ENCODE peak calls at places on chromosome 17, in seven cellular contexts. One of them, this sample, is unnamed.

GRCh38 chr17:81027591-81028505 is 7.1 kb upstream of the BAIAP2 start:
- DNase-seq in activated CD4-positive, alpha-beta T cell treated with anti-CD3 and anti-CD28 coated beads for 48 hours: peak; percentile 24
- DNase-seq in heart left ventricle: no peak
- DNase-seq in AG04449: no peak
- DNase-seq in CD8-positive, alpha-beta memory T cell: no peak
- DNase-seq in activated CD8-positive, alpha-beta T cell treated with anti-CD3 and anti-CD28 coated beads for 36 hours: peak; percentile 67
- DNase-seq in sigmoid colon: peak; percentile 70
- DNase-seq in this sample: no peak

GRCh38 chr17:36703860-36704266 is 102.5 kb downstream of the MRM1 start:
- DNase-seq in AG04449: no peak
- DNase-seq in heart left ventricle: peak; percentile 37
- DNase-seq in activated CD4-positive, alpha-beta T cell treated with anti-CD3 and anti-CD28 coated beads for 48 hours: peak; percentile 68
- DNase-seq in activated CD8-positive, alpha-beta T cell treated with anti-CD3 and anti-CD28 coated beads for 36 hours: peak; percentile 64
- DNase-seq in CD8-positive, alpha-beta memory T cell: no peak
- DNase-seq in sigmoid colon: no peak
- DNase-seq in this sample: peak; percentile 45

GRCh38 chr17:66407864-66408263 is 105.5 kb downstream of the PRKCA start:
- DNase-seq in heart left ventricle: no peak
- DNase-seq in AG04449: no peak
- DNase-seq in CD8-positive, alpha-beta memory T cell: no peak
- DNase-seq in activated CD8-positive, alpha-beta T cell treated with anti-CD3 and anti-CD28 coated beads for 36 hours: no peak
- DNase-seq in sigmoid colon: no peak
- DNase-seq in activated CD4-positive, alpha-beta T cell treated with anti-CD3 and anti-CD28 coated beads for 48 hours: no peak
- DNase-seq in this sample: no peak

GRCh38 chr17:67471118-67471517 is 94.0 kb downstream of the PITPNC1 start:
- DNase-seq in AG04449: no peak
- DNase-seq in activated CD8-positive, alpha-beta T cell treated with anti-CD3 and anti-CD28 coated beads for 36 hours: no peak
- DNase-seq in heart left ventricle: no peak
- DNase-seq in sigmoid colon: no peak
- DNase-seq in CD8-positive, alpha-beta memory T cell: no peak
- DNase-seq in activated CD4-positive, alpha-beta T cell treated with anti-CD3 and anti-CD28 coated beads for 48 hours: no peak
- DNase-seq in this sample: no peak

GRCh38 chr17:46157443-46158107 is 35.7 kb downstream of the KANSL1 start:
- DNase-seq in CD8-positive, alpha-beta memory T cell: no peak
- DNase-seq in AG04449: peak; percentile 9
- DNase-seq in sigmoid colon: no peak
- DNase-seq in activated CD4-positive, alpha-beta T cell treated with anti-CD3 and anti-CD28 coated beads for 48 hours: no peak
- DNase-seq in activated CD8-positive, alpha-beta T cell treated with anti-CD3 and anti-CD28 coated beads for 36 hours: no peak
- DNase-seq in heart left ventricle: no peak
- DNase-seq in this sample: peak; percentile 73

GRCh38 chr17:14197582-14197981 is 39.1 kb downstream of the CDRT15 start:
- DNase-seq in sigmoid colon: no peak
- DNase-seq in activated CD8-positive, alpha-beta T cell treated with anti-CD3 and anti-CD28 coated beads for 36 hours: peak; percentile 90
- DNase-seq in CD8-positive, alpha-beta memory T cell: no peak
- DNase-seq in activated CD4-positive, alpha-beta T cell treated with anti-CD3 and anti-CD28 coated beads for 48 hours: peak; percentile 80
- DNase-seq in heart left ventricle: no peak
- DNase-seq in AG04449: no peak
- DNase-seq in this sample: no peak

GRCh38 chr17:58813712-58814111 is 58.1 kb downstream of the PPM1E start:
- DNase-seq in CD8-positive, alpha-beta memory T cell: no peak
- DNase-seq in activated CD4-positive, alpha-beta T cell treated with anti-CD3 and anti-CD28 coated beads for 48 hours: no peak
- DNase-seq in AG04449: no peak
- DNase-seq in sigmoid colon: no peak
- DNase-seq in activated CD8-positive, alpha-beta T cell treated with anti-CD3 and anti-CD28 coated beads for 36 hours: no peak
- DNase-seq in heart left ventricle: no peak
- DNase-seq in this sample: no peak

GRCh38 chr17:20955437-20956323 is 87.1 kb downstream of the USP22 start:
- DNase-seq in sigmoid colon: peak; percentile 81
- DNase-seq in activated CD4-positive, alpha-beta T cell treated with anti-CD3 and anti-CD28 coated beads for 48 hours: no peak
- DNase-seq in activated CD8-positive, alpha-beta T cell treated with anti-CD3 and anti-CD28 coated beads for 36 hours: no peak
- DNase-seq in AG04449: no peak
- DNase-seq in heart left ventricle: no peak
- DNase-seq in CD8-positive, alpha-beta memory T cell: no peak
- DNase-seq in this sample: peak; percentile 57

GRCh38 chr17:38658741-38659345 is 15.9 kb downstream of the EPOP start:
- DNase-seq in activated CD4-positive, alpha-beta T cell treated with anti-CD3 and anti-CD28 coated beads for 48 hours: no peak
- DNase-seq in activated CD8-positive, alpha-beta T cell treated with anti-CD3 and anti-CD28 coated beads for 36 hours: peak; percentile 34
- DNase-seq in AG04449: no peak
- DNase-seq in heart left ventricle: no peak
- DNase-seq in CD8-positive, alpha-beta memory T cell: no peak
- DNase-seq in sigmoid colon: no peak
- DNase-seq in this sample: no peak

GRCh38 chr17:78013683-78014467 is 55.4 kb downstream of the TNRC6C start:
- DNase-seq in activated CD8-positive, alpha-beta T cell treated with anti-CD3 and anti-CD28 coated beads for 36 hours: peak; percentile 69
- DNase-seq in AG04449: peak; percentile 29
- DNase-seq in activated CD4-positive, alpha-beta T cell treated with anti-CD3 and anti-CD28 coated beads for 48 hours: peak; percentile 55
- DNase-seq in CD8-positive, alpha-beta memory T cell: peak; percentile 35
- DNase-seq in sigmoid colon: peak; percentile 72
- DNase-seq in heart left ventricle: peak; percentile 35
- DNase-seq in this sample: peak; percentile 80

GRCh38 chr17:42458497-42459255 is at the start of gene ATP6V0A1:
- DNase-seq in CD8-positive, alpha-beta memory T cell: peak; percentile 82
- DNase-seq in activated CD4-positive, alpha-beta T cell treated with anti-CD3 and anti-CD28 coated beads for 48 hours: peak; percentile 96
- DNase-seq in activated CD8-positive, alpha-beta T cell treated with anti-CD3 and anti-CD28 coated beads for 36 hours: peak; percentile 96
- DNase-seq in heart left ventricle: peak; percentile 94
- DNase-seq in sigmoid colon: peak; percentile 98
- DNase-seq in AG04449: no peak
- DNase-seq in this sample: peak; percentile 81